ENCODE peak calls at places on chromosomes 3 and 15, in four cellular contexts. One of them, this sample, is unnamed.

GRCh38 chr3:172213765-172214358 is 174.5 kb downstream of the FNDC3B start:
- DNase-seq in stimulated activated CD4-positive, alpha-beta T cell treated with anti-CD3 and anti-CD28 coated beads, Interleukin-12 subunit alpha, Interleukin-12 subunit beta, amount 100 ng/mL, for 4 hours: no peak
- DNase-seq in stromal cell of bone marrow: no peak
- DNase-seq in GM03348: no peak
- DNase-seq in this sample: no peak

GRCh38 chr3:141323936-141324704 is 44.2 kb upstream of the ZBTB38 start:
- DNase-seq in stimulated activated CD4-positive, alpha-beta T cell treated with anti-CD3 and anti-CD28 coated beads, Interleukin-12 subunit alpha, Interleukin-12 subunit beta, amount 100 ng/mL, for 4 hours: no peak
- DNase-seq in stromal cell of bone marrow: no peak
- DNase-seq in GM03348: no peak
- DNase-seq in this sample: no peak

GRCh38 chr3:37492977-37493471 is 318.6 kb upstream of the LRRFIP2 start:
- DNase-seq in GM03348: peak; percentile 66
- DNase-seq in stimulated activated CD4-positive, alpha-beta T cell treated with anti-CD3 and anti-CD28 coated beads, Interleukin-12 subunit alpha, Interleukin-12 subunit beta, amount 100 ng/mL, for 4 hours: no peak
- DNase-seq in stromal cell of bone marrow: peak; percentile 86
- DNase-seq in this sample: no peak

GRCh38 chr3:161369531-161369930 is 1.8 kb downstream of the SPTSSB start:
- DNase-seq in stimulated activated CD4-positive, alpha-beta T cell treated with anti-CD3 and anti-CD28 coated beads, Interleukin-12 subunit alpha, Interleukin-12 subunit beta, amount 100 ng/mL, for 4 hours: no peak
- DNase-seq in stromal cell of bone marrow: no peak
- DNase-seq in GM03348: no peak
- DNase-seq in this sample: no peak

GRCh38 chr3:23495507-23495906 is 292.4 kb downstream of the UBE2E2 start:
- DNase-seq in GM03348: peak; percentile 22
- DNase-seq in stimulated activated CD4-positive, alpha-beta T cell treated with anti-CD3 and anti-CD28 coated beads, Interleukin-12 subunit alpha, Interleukin-12 subunit beta, amount 100 ng/mL, for 4 hours: no peak
- DNase-seq in stromal cell of bone marrow: no peak
- DNase-seq in this sample: no peak

GRCh38 chr15:90412356-90413194 is 24.5 kb downstream of the IQGAP1 start:
- DNase-seq in stimulated activated CD4-positive, alpha-beta T cell treated with anti-CD3 and anti-CD28 coated beads, Interleukin-12 subunit alpha, Interleukin-12 subunit beta, amount 100 ng/mL, for 4 hours: no peak
- DNase-seq in stromal cell of bone marrow: no peak
- DNase-seq in GM03348: peak; percentile 48
- DNase-seq in this sample: peak; percentile 31

GRCh38 chr15:67290319-67290718 is 35.7 kb downstream of the IQCH start:
- DNase-seq in GM03348: no peak
- DNase-seq in stromal cell of bone marrow: peak; percentile 29
- DNase-seq in stimulated activated CD4-positive, alpha-beta T cell treated with anti-CD3 and anti-CD28 coated beads, Interleukin-12 subunit alpha, Interleukin-12 subunit beta, amount 100 ng/mL, for 4 hours: no peak
- DNase-seq in this sample: no peak

GRCh38 chr3:107676469-107677309 is 153.9 kb downstream of the BBX start:
- DNase-seq in stromal cell of bone marrow: no peak
- DNase-seq in GM03348: peak; percentile 35
- DNase-seq in stimulated activated CD4-positive, alpha-beta T cell treated with anti-CD3 and anti-CD28 coated beads, Interleukin-12 subunit alpha, Interleukin-12 subunit beta, amount 100 ng/mL, for 4 hours: no peak
- DNase-seq in this sample: no peak

GRCh38 chr15:89740137-89740536 is 10.9 kb downstream of the MESP1 start:
- DNase-seq in stimulated activated CD4-positive, alpha-beta T cell treated with anti-CD3 and anti-CD28 coated beads, Interleukin-12 subunit alpha, Interleukin-12 subunit beta, amount 100 ng/mL, for 4 hours: peak; percentile 30
- DNase-seq in GM03348: peak; percentile 83
- DNase-seq in stromal cell of bone marrow: peak; percentile 26
- DNase-seq in this sample: peak; percentile 71

GRCh38 chr15:91942676-91943417 is 89.3 kb downstream of the SLCO3A1 start:
- DNase-seq in stromal cell of bone marrow: peak; percentile 90
- DNase-seq in stimulated activated CD4-positive, alpha-beta T cell treated with anti-CD3 and anti-CD28 coated beads, Interleukin-12 subunit alpha, Interleukin-12 subunit beta, amount 100 ng/mL, for 4 hours: peak; percentile 11
- DNase-seq in GM03348: peak; percentile 81
- DNase-seq in this sample: peak; percentile 68

GRCh38 chr3:178236555-178237277 is 299.5 kb upstream of the KCNMB2 start:
- DNase-seq in GM03348: peak; percentile 50
- DNase-seq in stimulated activated CD4-positive, alpha-beta T cell treated with anti-CD3 and anti-CD28 coated beads, Interleukin-12 subunit alpha, Interleukin-12 subunit beta, amount 100 ng/mL, for 4 hours: no peak
- DNase-seq in stromal cell of bone marrow: peak; percentile 48
- DNase-seq in this sample: no peak

GRCh38 chr3:182490601-182491485 is 302.5 kb upstream of the ATP11B start:
- DNase-seq in GM03348: no peak
- DNase-seq in stromal cell of bone marrow: no peak
- DNase-seq in stimulated activated CD4-positive, alpha-beta T cell treated with anti-CD3 and anti-CD28 coated beads, Interleukin-12 subunit alpha, Interleukin-12 subunit beta, amount 100 ng/mL, for 4 hours: no peak
- DNase-seq in this sample: peak; percentile 28